ENCODE peak calls at places on chromosomes 12 and 14, in eight cellular contexts. X is kidney, D is cardiac fibroblast, T is kidney epithelial cell, Z is HepG2, M is fibroblast of lung, W is HL-60, U is AG04450. R is an unnamed sample.

GRCh38 chr14:23441076-23441475 is 5.6 kb upstream of the MYH7 start:
- DNase-seq in W (no peak), Z (no peak), M (peak; percentile 3), U (no peak), D (peak; percentile 22), X (no peak), T (no peak), R (no peak)

GRCh38 chr12:26080911-26081310 is 43.9 kb downstream of the BHLHE41 start:
- DNase-seq in M (no peak), Z (no peak), W (peak; percentile 33), X (no peak), D (no peak), U (no peak), T (no peak), R (no peak)

GRCh38 chr12:11798856-11799530 is 149.5 kb downstream of the ETV6 start:
- DNase-seq in M (peak; percentile 96), T (peak; percentile 83), Z (peak; percentile 29), U (peak; percentile 63), X (no peak), W (peak; percentile 95), D (peak; percentile 96), R (peak; percentile 94)

GRCh38 chr12:16475521-16475920 is 128.1 kb downstream of the MGST1 start:
- DNase-seq in U (no peak), X (no peak), T (no peak), M (no peak), W (no peak), Z (no peak), D (no peak), R (no peak)

GRCh38 chr14:59632381-59632780 is 55.8 kb upstream of the CCDC175 start:
- DNase-seq in Z (peak; percentile 20), W (no peak), U (no peak), X (no peak), T (no peak), M (peak; percentile 7), D (peak; percentile 55), R (peak; percentile 65)

GRCh38 chr12:102429755-102430154 is 50.6 kb downstream of the IGF1 start:
- DNase-seq in Z (no peak), T (no peak), U (no peak), W (no peak), X (no peak), M (no peak), D (no peak), R (no peak)

GRCh38 chr14:60838601-60839000 is 104.0 kb downstream of the MNAT1 start:
- DNase-seq in T (no peak), D (no peak), U (no peak), M (no peak), W (no peak), Z (no peak), X (peak; percentile 39), R (no peak)

GRCh38 chr14:91048256-91048655 is 12.2 kb downstream of the RPS6KA5 start:
- DNase-seq in U (no peak), W (no peak), D (no peak), Z (no peak), X (no peak), M (no peak), T (no peak), R (no peak)

DNA sequence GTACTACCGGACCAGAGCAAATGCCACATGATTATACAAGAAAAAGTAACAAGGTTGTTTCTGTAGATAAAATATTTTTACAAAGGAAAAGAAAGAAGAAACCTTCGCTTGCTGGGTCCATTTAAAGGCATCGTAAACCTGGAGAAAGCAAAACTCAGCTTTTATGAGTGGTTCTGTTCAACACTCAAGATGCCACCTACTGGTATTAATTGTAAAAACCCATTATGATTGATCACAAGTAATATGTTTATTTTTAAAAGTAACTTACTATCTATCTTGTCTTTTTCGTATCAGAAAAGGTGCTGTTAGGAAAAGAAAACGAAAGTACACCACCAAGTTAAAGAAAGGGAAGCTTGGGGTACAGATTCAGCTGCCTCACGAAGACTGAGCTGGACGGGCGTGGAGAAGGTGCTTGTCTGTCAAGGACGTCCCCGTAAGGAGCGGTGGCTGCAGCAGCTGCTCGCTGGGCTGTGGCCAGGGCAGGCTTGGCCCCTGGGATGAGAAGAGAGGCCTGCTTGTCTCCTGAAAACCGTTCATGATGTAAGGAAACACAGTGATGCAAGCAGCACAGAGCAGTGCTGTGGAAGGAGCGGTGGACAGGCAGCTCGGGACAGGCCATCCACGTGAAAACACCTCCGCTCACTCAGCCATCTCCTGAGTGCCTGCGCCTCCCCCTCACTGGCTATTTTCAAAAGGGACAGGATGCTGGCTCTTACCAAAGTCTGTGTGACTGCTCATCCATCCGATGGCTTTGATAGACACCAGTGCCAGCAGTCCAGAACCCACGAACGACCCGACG is 25.0 kb downstream of the SLC15A4 start:
- DNase-seq in W (no peak), X (no peak), D (no peak), U (no peak), M (no peak), T (no peak), Z (no peak), R (no peak)
- TF ChIP-seq CTCF in W (no peak), X (no peak), D (no peak), U (peak; percentile 20), M (no peak), T (peak; percentile 2), Z (no peak), R (no peak)

DNA sequence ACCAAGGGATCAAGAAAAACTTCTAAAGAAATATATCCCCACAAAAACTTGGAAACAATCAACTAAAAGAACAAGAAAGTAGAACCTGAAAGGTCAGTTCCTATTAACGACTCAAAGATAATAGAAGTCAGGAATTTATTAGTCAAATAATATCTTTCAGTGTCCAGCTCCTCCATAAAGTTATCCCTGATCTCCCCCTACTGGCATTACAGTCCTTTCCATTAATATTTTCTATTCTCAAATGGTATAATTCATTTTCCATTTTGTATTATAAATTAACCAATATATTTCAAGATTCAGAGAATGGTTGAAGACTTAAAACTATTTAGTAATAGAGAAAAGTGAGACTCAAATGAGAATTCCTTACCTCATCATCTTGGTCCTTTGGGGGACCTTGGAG is 11.6 kb upstream of the SUPT16H start:
- DNase-seq in U (no peak), X (no peak), D (no peak), Z (no peak), W (no peak), T (no peak), M (no peak), R (no peak)
- TF ChIP-seq CTCF in U (no peak), X (no peak), D (no peak), Z (no peak), W (no peak), T (no peak), M (no peak), R (no peak)

GRCh38 chr14:77026166-77026929 is 2.2 kb downstream of the IRF2BPL start:
- DNase-seq in Z (no peak), M (peak; percentile 50), X (peak; percentile 87), U (no peak), W (no peak), D (peak; percentile 68), T (no peak), R (peak; percentile 52)

GRCh38 chr14:77027538-77028383 is 747 bp downstream of the IRF2BPL start:
- DNase-seq in U (no peak), X (peak; percentile 96), W (peak; percentile 27), M (peak; percentile 82), T (no peak), Z (no peak), D (peak; percentile 69), R (peak; percentile 58)

GRCh38 chr14:77028384-77029246 is at the start of gene IRF2BPL:
- DNase-seq in D (peak; percentile 98), Z (peak; percentile 94), X (peak; percentile 100), M (peak; percentile 98), W (peak; percentile 76), T (peak; percentile 87), U (peak; percentile 99), R (peak; percentile 98)

GRCh38 chr14:77025744-77026165 is 2.8 kb downstream of the IRF2BPL start:
- DNase-seq in M (no peak), X (peak; percentile 84), D (peak; percentile 28), U (no peak), W (no peak), Z (no peak), T (no peak), R (peak; percentile 40)

DNA sequence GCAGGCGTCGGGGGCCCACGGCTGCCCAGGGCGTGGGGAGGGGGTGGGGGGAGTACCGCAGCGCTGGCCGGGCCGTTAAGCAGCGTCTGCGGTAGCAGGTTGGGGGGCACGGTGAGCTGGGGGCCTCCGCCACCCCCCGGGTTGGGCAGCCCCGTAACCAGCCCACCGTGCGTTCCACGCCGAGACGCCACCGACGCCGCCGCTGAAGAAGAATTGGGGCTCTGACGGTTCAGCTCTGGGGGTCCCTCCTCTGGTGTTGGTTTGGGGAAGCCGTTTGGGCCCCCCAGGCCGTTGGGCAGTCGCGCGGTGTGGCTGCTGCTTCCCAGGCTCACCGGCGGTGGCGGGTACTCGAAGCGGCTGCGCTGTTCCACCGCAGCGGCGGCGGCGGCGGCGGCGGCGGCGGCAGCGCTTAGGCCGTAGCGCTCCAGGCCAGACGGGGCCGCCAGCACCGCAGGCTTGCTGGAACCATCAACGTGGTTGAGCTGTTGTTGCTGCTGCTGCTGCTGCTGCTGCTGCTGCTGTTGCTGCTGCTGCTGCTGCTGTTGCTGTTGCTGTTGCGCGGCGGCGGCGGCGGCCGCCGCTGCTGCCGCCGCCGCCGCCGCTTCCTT is 1.5 kb downstream of the IRF2BPL start:
- DNase-seq in D (peak; percentile 63), Z (no peak), T (no peak), W (no peak), X (peak; percentile 82), U (no peak), M (peak; percentile 56), R (no peak)
- TF ChIP-seq CTCF in D (no peak), Z (no peak), T (no peak), W (no peak), X (no peak), U (no peak), M (no peak), R (no peak)

GRCh38 chr12:52120951-52121847 is 41.7 kb downstream of the SMIM41 start:
- DNase-seq in W (no peak), M (peak; percentile 46), X (no peak), U (no peak), D (no peak), T (no peak), Z (no peak), R (no peak)

GRCh38 chr12:52125499-52125900 is 46.0 kb downstream of the SMIM41 start:
- DNase-seq in M (no peak), T (no peak), Z (no peak), D (no peak), W (no peak), U (no peak), X (peak; percentile 82), R (no peak)

GRCh38 chr12:52121848-52122838 is 42.6 kb downstream of the SMIM41 start:
- DNase-seq in Z (no peak), T (no peak), U (peak; percentile 15), W (no peak), M (peak; percentile 26), D (peak; percentile 59), X (peak; percentile 88), R (peak; percentile 48)

GRCh38 chr12:52122904-52123303 is 43.4 kb downstream of the SMIM41 start:
- DNase-seq in Z (no peak), W (no peak), M (no peak), U (no peak), D (no peak), T (no peak), X (no peak), R (no peak)

DNA sequence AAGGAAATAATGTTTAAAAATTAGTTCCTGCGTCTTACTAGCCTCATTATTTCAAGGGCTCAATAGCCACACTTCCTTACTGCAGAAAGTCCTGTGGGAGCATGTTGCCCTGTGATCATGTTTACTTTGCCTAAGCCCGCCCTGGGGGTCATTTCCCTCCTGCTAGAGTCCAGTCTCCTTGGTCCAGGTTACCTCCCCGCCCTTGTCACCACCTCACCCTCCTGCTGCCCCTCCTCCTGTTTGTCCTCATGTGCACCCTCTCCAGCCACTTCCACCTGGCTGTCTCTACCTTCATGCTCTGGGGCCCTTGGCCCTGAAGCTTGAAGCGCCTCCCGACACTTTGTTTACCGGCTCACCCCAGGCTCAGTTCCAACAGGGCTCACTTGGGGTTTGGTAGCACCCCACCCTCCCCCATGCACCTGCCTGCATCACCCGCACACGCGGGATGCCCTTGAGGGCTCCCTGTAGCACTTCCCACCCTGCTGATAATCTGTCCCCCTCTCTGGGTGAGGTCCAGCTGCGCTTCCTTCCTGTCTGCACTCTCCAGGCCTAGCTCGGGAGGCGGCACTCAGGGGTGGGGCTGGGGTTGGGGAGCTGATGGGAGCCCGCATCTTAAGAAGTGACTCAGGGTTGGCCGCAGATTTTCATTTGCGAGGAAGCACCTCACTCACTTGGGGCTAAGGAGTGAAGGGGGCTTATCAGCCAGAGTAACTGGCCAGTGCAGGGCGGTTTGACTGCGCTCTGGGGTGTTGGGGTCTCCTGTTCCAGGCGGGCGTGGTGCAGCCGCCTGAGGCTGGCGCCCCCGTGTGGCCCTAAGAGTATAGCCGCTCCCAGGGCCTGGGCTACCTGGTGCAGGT is 40.1 kb downstream of the SMIM41 start:
- DNase-seq in X (peak; percentile 86), T (no peak), M (peak; percentile 13), D (no peak), W (no peak), Z (peak; percentile 70), U (no peak), R (peak; percentile 55)
- TF ChIP-seq CTCF in X (peak; percentile 49), T (peak; percentile 77), M (peak; percentile 10), D (peak; percentile 61), W (peak; percentile 23), Z (peak; percentile 89), U (peak; percentile 66), R (peak; percentile 50)

R was measured in MCF 10A.